ENCODE peak calls at places on chromosome 18, in four cellular contexts. G, T, Y and M are unnamed samples.

GRCh38 chr18:68840554-68841263 is 42.8 kb downstream of the CCDC102B start:
- DNase-seq in G (peak; percentile 61), T (peak; percentile 30), Y (peak; percentile 96), M (peak; percentile 96)

GRCh38 chr18:36593641-36594040 is 235.2 kb downstream of the TPGS2 start:
- DNase-seq in G (no peak), T (no peak), Y (no peak), M (no peak)

GRCh38 chr18:5309888-5310470 is 14.5 kb upstream of the ZBTB14 start:
- DNase-seq in G (no peak), T (no peak), Y (no peak), M (no peak)

GRCh38 chr18:6058941-6059340 is 163.6 kb upstream of the TMEM200C start:
- DNase-seq in G (peak; percentile 6), T (peak; percentile 27), Y (peak; percentile 25), M (peak; percentile 89)

GRCh38 chr18:57439617-57439975 is 4.4 kb downstream of the ONECUT2 start:
- DNase-seq in G (no peak), T (peak; percentile 91), Y (no peak), M (no peak)

GRCh38 chr18:76455015-76455676 is 39.9 kb downstream of the ZNF516 start:
- DNase-seq in G (no peak), T (no peak), Y (peak; percentile 24), M (no peak)

GRCh38 chr18:37294951-37295350 is 270.6 kb downstream of the CELF4 start:
- DNase-seq in G (peak; percentile 33), T (peak; percentile 90), Y (no peak), M (no peak)

GRCh38 chr18:13216732-13217465 is 1.7 kb upstream of the LDLRAD4 start:
- DNase-seq in G (peak; percentile 77), T (peak; percentile 61), Y (no peak), M (no peak)

GRCh38 chr18:79510046-79510685 is 114.4 kb downstream of the NFATC1 start:
- DNase-seq in G (no peak), T (no peak), Y (no peak), M (no peak)

GRCh38 chr18:36811430-36811829 is 17.4 kb downstream of the TPGS2 start:
- DNase-seq in G (no peak), T (no peak), Y (peak; percentile 54), M (peak; percentile 48)

GRCh38 chr18:65753520-65753919 is 2.7 kb downstream of the CDH7 start:
- DNase-seq in G (peak; percentile 78), T (peak; percentile 86), Y (peak; percentile 3), M (no peak)

GRCh38 chr18:3603460-3604259 is 153.7 kb downstream of the TGIF1 start:
- DNase-seq in G (peak; percentile 83), T (peak; percentile 94), Y (peak; percentile 99), M (peak; percentile 97)

GRCh38 chr18:65751145-65752085 is 603 bp downstream of the CDH7 start:
- DNase-seq in G (peak; percentile 30), T (peak; percentile 81), Y (no peak), M (peak; percentile 2)

GRCh38 chr18:68394705-68395104 is 320.2 kb downstream of the TMX3 start:
- DNase-seq in G (no peak), T (no peak), Y (peak; percentile 20), M (no peak)

GRCh38 chr18:985301-985700 is 80.6 kb downstream of the ADCYAP1 start:
- DNase-seq in G (no peak), T (peak; percentile 68), Y (no peak), M (no peak)

GRCh38 chr18:32093106-32093511 is 1.4 kb downstream of the RNF138 start:
- DNase-seq in G (peak; percentile 69), T (peak; percentile 76), Y (peak; percentile 67), M (peak; percentile 50)

GRCh38 chr18:32095571-32096229 is 4.0 kb downstream of the RNF138 start:
- DNase-seq in G (no peak), T (no peak), Y (no peak), M (no peak)

GRCh38 chr18:32093523-32093922 is 1.8 kb downstream of the RNF138 start:
- DNase-seq in G (peak; percentile 28), T (no peak), Y (no peak), M (peak; percentile 4)

GRCh38 chr18:32096936-32097335 is 5.3 kb downstream of the RNF138 start:
- DNase-seq in G (no peak), T (no peak), Y (no peak), M (no peak)

DNA sequence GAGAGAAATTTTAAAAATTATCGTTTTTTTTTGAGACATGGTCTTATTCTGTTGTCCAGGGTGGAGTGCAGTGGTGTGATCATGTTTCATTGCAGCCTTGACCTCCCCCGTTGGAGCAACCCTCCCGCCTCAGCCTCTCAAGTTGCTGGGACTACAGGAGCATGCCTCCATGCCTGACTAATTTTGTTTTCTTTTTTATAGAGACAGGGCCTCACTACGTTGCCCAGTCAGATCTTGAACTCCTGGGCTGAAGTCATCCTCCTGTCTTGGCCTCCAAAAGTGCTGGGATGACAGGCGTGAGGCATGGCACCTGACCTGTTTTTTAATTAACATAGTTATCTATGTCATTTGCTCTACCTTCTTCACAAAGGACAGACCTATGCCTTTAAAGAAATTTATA is 3.5 kb downstream of the RNF138 start:
- DNase-seq in G (no peak), T (no peak), Y (peak; percentile 11), M (no peak)
- H4K20me1 ChIP-seq in G (peaks cover 27% of the 10 kb centered on the region), T (peaks cover 25% of the 10 kb centered on the region), Y (no peaks in the 10 kb centered on the region), M (peaks cover 24% of the 10 kb centered on the region)

GRCh38 chr18:10361660-10362059 is 92.8 kb upstream of the APCDD1 start:
- DNase-seq in G (no peak), T (no peak), Y (no peak), M (no peak)
- H3K4me3 ChIP-seq in G (no peak overlapping the region), T (no peak overlapping the region), Y (no peak overlapping the region), M (no peak overlapping the region)

GRCh38 chr18:31942999-31943894 is at the start of gene TRAPPC8:
- DNase-seq in G (peak; percentile 99), T (peak; percentile 100), Y (peak; percentile 99), M (peak; percentile 97)

GRCh38 chr18:31946305-31947046 is 3.5 kb upstream of the TRAPPC8 start:
- DNase-seq in G (no peak), T (peak; percentile 75), Y (no peak), M (no peak)

GRCh38 chr18:31943895-31944816 is 1.2 kb upstream of the TRAPPC8 start:
- DNase-seq in G (no peak), T (no peak), Y (no peak), M (no peak)

GRCh38 chr18:31941010-31941809 is 1.7 kb downstream of the TRAPPC8 start:
- DNase-seq in G (no peak), T (no peak), Y (no peak), M (no peak)

GRCh38 chr18:31942301-31942998 is 478 bp downstream of the TRAPPC8 start:
- DNase-seq in G (peak; percentile 72), T (peak; percentile 52), Y (peak; percentile 37), M (peak; percentile 54)
- H2AFZ ChIP-seq in G (peak overlapping the region; percentile 77), T (peak overlapping the region; percentile 72), Y (peak overlapping the region; percentile 54), M (peak overlapping the region; percentile 98)

GRCh38 chr18:45464619-45465018 is 150.7 kb upstream of the SLC14A2 start:
- DNase-seq in G (no peak), T (no peak), Y (no peak), M (no peak)
- H4K20me1 ChIP-seq in G (no peaks in the 10 kb centered on the region), T (no peaks in the 10 kb centered on the region), Y (no peaks in the 10 kb centered on the region), M (no peaks in the 10 kb centered on the region)

DNA sequence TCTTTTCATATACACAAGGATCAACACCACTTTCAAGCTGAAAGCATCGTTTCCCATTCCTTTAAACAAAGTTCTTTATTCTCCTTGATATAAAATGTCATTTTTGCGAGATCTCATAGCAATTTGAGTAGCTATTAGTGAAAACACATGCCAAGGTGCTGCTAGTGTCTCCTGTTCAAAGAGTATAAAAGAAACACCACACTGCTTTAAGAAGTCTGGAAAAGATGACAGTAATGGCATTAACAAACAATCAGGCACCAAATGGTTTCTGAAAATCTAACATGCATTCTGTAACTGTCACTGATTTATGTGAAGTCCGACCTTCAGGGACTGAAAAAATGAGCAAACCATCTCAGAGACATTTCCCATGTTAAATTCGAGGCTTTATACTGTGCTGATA is 2.4 kb downstream of the CCBE1 start:
- DNase-seq in G (no peak), T (no peak), Y (peak; percentile 21), M (no peak)
- H3K4me3 ChIP-seq in G (no peak overlapping the region), T (no peak overlapping the region), Y (peak overlapping the region; percentile 88), M (no peak overlapping the region)

DNA sequence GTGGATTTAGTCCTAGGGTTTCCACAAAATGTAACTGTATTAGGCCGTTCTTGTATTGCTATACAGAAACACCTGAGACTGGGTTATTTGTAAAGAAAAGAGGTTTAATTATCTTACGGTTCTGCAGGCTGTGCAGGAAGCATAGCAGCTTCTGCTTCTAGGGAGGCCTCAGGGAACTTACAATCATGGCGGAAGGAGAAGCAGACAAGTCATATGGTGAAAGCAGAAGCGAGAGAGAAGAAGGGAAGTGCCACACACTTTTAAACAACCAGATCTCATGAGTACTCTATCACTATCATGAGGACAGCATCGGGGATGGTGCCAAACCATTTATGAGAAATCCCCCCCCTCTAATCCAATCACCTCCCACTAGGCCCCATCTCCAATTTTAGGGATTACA is 9.5 kb upstream of the CCDC68 start:
- DNase-seq in G (no peak), T (no peak), Y (no peak), M (no peak)
- H2AFZ ChIP-seq in G (no peak overlapping the region), T (no peak overlapping the region), Y (no peak overlapping the region), M (peak overlapping the region; percentile 4)

GRCh38 chr18:9172506-9173127 is 36.0 kb downstream of the ANKRD12 start:
- DNase-seq in G (no peak), T (no peak), Y (no peak), M (no peak)
- H4K20me1 ChIP-seq in G (peaks cover 35% of the 10 kb centered on the region), T (peaks cover 5% of the 10 kb centered on the region), Y (no peaks in the 10 kb centered on the region), M (peaks cover 33% of the 10 kb centered on the region)

DNA sequence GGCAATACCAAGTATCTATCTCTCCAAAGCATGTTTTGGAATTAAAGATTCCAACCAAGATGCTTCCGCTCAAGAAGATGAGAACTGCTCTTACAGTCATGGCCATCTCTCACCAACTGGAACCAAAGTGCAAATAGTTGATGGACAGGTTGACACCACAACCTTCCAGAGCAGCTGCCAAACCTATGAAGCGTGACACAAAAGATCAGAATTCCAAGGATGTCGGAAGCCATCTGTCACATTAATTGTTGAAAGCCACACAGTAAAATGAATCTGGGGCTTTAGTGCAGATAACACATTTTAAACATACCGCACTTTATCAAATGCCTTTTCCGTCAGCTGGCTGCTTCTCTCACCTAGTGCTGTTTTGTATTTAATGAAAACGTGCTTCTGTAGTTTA is 195.7 kb downstream of the CDH20 start:
- DNase-seq in G (no peak), T (no peak), Y (no peak), M (peak; percentile 20)
- H3K4me3 ChIP-seq in G (no peak overlapping the region), T (no peak overlapping the region), Y (no peak overlapping the region), M (no peak overlapping the region)